ENCODE peak calls at places on chromosomes 12 and 14, in nine cellular contexts. Z is foreskin fibroblast; L is HFFc6; R is neural crest cell; T is A549; E is endothelial cell of umbilical vein; K is brain microvascular endothelial cell; U is GM12864; C is CD8-positive, alpha-beta T cell. A is an unnamed sample.

GRCh38 chr12:68915055-68915454 is 17.9 kb downstream of the CPM start:
- DNase-seq in Z (peak; percentile 71), C (no peak), U (no peak), T (no peak), K (peak; percentile 62), E (no peak), R (no peak), L (peak; percentile 94), A (no peak)

GRCh38 chr14:71620401-71620800 is 311.8 kb upstream of the RGS6 start:
- DNase-seq in K (peak; percentile 81), C (no peak), Z (peak; percentile 76), U (no peak), T (no peak), E (peak; percentile 73), L (peak; percentile 67), R (no peak), A (no peak)

GRCh38 chr12:53224897-53225634 is 6.9 kb downstream of the RARG start:
- DNase-seq in C (no peak), U (no peak), K (no peak), L (no peak), R (no peak), Z (no peak), E (no peak), T (no peak), A (no peak)

GRCh38 chr14:60326274-60326673 is 77.3 kb downstream of the PPM1A start:
- DNase-seq in Z (no peak), E (no peak), L (no peak), T (no peak), C (no peak), K (no peak), U (no peak), R (no peak), A (no peak)

GRCh38 chr14:67045440-67045839 is 143.8 kb upstream of the GARIN2 start:
- DNase-seq in K (no peak), Z (no peak), C (no peak), R (no peak), E (no peak), T (no peak), L (no peak), U (no peak), A (no peak)

GRCh38 chr14:54219281-54220121 is 177.3 kb upstream of the CDKN3 start:
- DNase-seq in E (no peak), C (no peak), Z (no peak), L (no peak), U (no peak), K (no peak), T (no peak), R (no peak), A (peak; percentile 33)

GRCh38 chr12:26028953-26029740 is 70.7 kb downstream of the RASSF8 start:
- DNase-seq in E (peak; percentile 78), C (no peak), U (no peak), T (peak; percentile 37), L (peak; percentile 30), Z (peak; percentile 38), R (peak; percentile 43), K (peak; percentile 45), A (no peak)

GRCh38 chr14:97517566-97518234 is 720.5 kb downstream of the VRK1 start:
- DNase-seq in K (no peak), L (no peak), R (no peak), U (no peak), Z (no peak), C (no peak), T (no peak), E (no peak), A (no peak)

DNA sequence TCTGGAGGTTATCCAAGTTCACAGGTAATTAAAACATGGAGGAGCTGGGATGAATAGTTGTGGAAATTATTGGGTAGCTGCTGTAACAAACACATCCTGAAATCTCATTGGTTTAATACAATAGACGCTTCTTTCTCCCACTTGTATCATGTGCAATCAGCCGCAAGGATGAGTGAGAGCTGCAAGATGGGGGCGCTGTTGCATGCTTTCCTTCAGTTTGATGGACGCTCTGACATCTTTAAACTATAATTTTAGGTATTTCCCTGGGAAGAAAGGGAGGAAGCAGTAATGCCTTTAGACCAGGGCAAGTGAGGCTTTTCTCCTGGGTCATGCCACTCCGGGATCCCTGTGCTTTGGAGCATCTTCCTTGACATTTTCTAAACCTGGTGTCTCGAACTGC is 178.7 kb downstream of the PAWR start:
- DNase-seq in K (no peak), Z (no peak), T (no peak), C (no peak), E (no peak), R (no peak), U (no peak), L (no peak), A (peak; percentile 26)
- TF ChIP-seq CTCF in K (peak; percentile 40), Z (no peak), T (peak; percentile 21), C (no peak), E (peak; percentile 16), R (peak; percentile 21), U (peak; percentile 35), L (peak; percentile 60), A (no peak)

DNA sequence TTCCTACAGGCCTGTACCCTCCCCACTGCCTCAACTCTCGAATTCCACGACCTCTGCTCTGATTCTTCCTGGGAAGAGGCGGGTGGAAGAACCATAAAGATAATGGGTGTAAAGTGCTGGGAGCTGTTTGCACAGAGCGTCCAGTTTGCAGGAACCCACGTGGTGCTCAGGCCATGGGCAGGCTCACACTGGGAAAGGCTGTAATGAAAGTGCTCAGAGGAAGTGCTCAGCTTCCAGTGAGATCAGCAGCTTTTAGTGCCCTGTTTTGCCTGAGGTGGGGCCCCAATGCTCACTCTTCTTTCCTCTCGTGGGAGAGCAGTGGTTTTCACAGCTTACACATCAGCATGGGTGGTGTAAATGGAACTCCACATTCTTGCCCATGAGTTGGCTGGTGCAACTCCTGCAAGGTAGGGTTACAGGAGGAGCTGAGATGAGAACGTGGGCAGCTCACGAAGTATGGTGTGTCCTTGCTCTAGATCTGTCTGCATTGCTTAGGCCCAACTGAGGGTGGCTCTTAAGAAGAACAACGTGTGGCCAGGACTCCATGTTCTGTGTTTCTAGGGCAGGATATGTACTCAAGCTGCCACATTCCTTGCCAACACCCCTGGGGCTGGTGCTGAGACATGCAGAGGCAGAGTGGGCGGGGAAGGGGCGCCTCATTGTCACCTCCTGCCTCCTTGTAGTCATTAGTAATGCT is 2.9 kb downstream of the TMEM63C start:
- DNase-seq in T (no peak), R (no peak), E (no peak), C (no peak), Z (no peak), U (no peak), K (no peak), L (no peak), A (no peak)
- TF ChIP-seq CTCF in T (no peak), R (no peak), E (no peak), C (no peak), Z (no peak), U (no peak), K (no peak), L (no peak), A (no peak)

DNA sequence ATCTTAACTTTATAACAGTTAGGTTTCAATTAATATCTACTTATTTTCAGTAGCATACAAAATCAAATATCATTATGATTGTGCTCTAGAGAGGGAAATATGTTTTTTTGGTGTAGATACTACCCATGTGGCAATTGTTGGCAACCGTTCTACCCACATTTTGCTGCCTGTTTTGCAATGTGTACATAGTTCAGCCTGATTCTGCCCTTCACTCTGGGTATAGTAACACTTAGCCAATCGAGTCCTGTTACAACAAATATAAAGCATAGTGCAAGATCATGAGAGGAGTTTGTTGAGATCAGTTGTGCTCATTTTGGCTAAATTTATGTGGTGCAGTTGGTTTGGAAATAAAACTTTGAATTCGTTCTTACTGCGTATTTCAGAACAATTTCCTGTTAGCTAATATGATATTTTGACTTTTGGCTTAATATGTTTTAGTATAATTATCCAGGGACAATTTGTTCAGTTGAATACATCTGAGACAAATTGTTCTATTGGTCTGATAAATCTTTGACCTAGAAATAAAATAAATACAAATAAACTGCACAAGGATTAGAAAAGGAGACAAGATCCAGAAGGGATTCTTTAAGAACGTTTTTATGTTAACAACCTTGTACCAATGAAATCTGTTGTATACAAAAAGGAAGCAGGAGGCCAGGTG is 76.9 kb downstream of the ATF7IP start:
- DNase-seq in C (no peak), L (no peak), T (no peak), R (no peak), K (no peak), U (no peak), E (no peak), Z (peak; percentile 16), A (no peak)
- TF ChIP-seq CTCF in C (no peak), L (no peak), T (no peak), R (peak; percentile 18), K (no peak), U (no peak), E (no peak), Z (no peak), A (no peak)

GRCh38 chr12:58965568-58965967 is 45.3 kb upstream of the LRIG3 start:
- DNase-seq in C (no peak), U (no peak), K (no peak), Z (no peak), T (no peak), L (no peak), E (no peak), R (no peak), A (no peak)
- TF ChIP-seq CTCF in C (no peak), U (no peak), K (no peak), Z (no peak), T (no peak), L (no peak), E (no peak), R (no peak), A (no peak)

DNA sequence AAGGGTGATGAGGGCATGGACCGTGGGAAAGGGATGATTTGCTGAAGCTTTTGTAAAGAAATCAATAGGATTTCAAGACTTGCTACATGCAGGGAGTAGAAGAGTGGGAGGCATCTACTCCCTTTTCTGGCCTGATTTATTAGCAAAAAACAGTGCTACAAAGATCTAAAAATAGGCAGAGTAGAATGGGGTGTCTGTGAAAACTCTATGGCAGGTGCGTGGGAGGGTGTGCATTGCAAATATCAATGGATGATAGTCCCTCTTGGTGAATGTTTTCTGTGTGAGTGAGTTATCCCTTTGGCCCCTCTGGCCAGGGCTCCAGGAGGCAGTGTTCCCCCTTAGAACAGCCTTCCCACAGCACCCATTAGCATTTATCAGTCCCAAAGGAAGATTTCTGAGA is 139.0 kb downstream of the SMOC1 start:
- DNase-seq in L (no peak), E (no peak), T (no peak), R (no peak), Z (no peak), U (no peak), C (no peak), K (no peak), A (no peak)
- TF ChIP-seq CTCF in L (no peak), E (no peak), T (no peak), R (no peak), Z (no peak), U (no peak), C (no peak), K (no peak), A (no peak)

GRCh38 chr12:120514002-120514401 is 15.0 kb downstream of the COQ5 start:
- DNase-seq in C (no peak), K (no peak), U (no peak), R (peak; percentile 36), Z (no peak), L (no peak), T (no peak), E (no peak), A (no peak)

GRCh38 chr12:120515496-120515895 is 13.5 kb downstream of the COQ5 start:
- DNase-seq in U (no peak), T (no peak), C (no peak), Z (no peak), E (no peak), R (no peak), L (no peak), K (no peak), A (no peak)
- TF ChIP-seq CTCF in U (no peak), T (no peak), C (no peak), Z (no peak), E (no peak), R (no peak), L (no peak), K (no peak), A (no peak)

GRCh38 chr12:2058837-2059236 is 6.0 kb downstream of the CACNA1C start:
- DNase-seq in L (no peak), R (no peak), T (no peak), U (no peak), K (no peak), Z (no peak), C (no peak), E (no peak), A (no peak)
- TF ChIP-seq CTCF in L (no peak), R (no peak), T (no peak), U (no peak), K (peak; percentile 8), Z (no peak), C (no peak), E (no peak), A (no peak)